ENCODE peak calls at places on chromosomes 5 and 9, in eight cellular contexts. F is mucosa of gallbladder, O is thoracic aorta, P is astrocyte of the hippocampus, J is GM12865, B is GM04504, X is activated gamma-delta T cell treated with Interleukin-2 at 50 U/mL for 16 hours, M is left lung. C is an unnamed sample.

GRCh38 chr9:78118742-78119473 is 87.3 kb upstream of the GNAQ start:
- DNase-seq in F (no peak), O (no peak), P (no peak), J (peak; percentile 66), B (peak; percentile 64), X (no peak), M (no peak), C (no peak)

GRCh38 chr5:172733179-172733973 is 37.6 kb downstream of the DUSP1 start:
- DNase-seq in F (peak; percentile 69), O (peak; percentile 85), P (peak; percentile 97), J (no peak), B (peak; percentile 100), X (no peak), M (peak; percentile 87), C (peak; percentile 53)

GRCh38 chr5:169667896-169668674 is 31.0 kb downstream of the DOCK2 start:
- DNase-seq in F (no peak), O (no peak), P (peak; percentile 65), J (no peak), B (peak; percentile 9), X (no peak), M (no peak), C (no peak)

GRCh38 chr9:89843591-89843990 is 238.8 kb downstream of the GADD45G start:
- DNase-seq in F (peak; percentile 0), O (no peak), P (no peak), J (no peak), B (no peak), X (no peak), M (no peak), C (no peak)

GRCh38 chr5:7467179-7467578 is 71.2 kb downstream of the ADCY2 start:
- DNase-seq in F (no peak), O (no peak), P (no peak), J (no peak), B (no peak), X (no peak), M (no peak), C (no peak)

GRCh38 chr5:143065185-143065584 is 295.0 kb downstream of the ARHGAP26 start:
- DNase-seq in F (no peak), O (no peak), P (no peak), J (no peak), B (no peak), X (no peak), M (no peak), C (no peak)

GRCh38 chr9:109986423-109987055 is 206.5 kb downstream of the PALM2AKAP2 start:
- DNase-seq in F (no peak), O (no peak), P (peak; percentile 81), J (no peak), B (peak; percentile 84), X (no peak), M (no peak), C (no peak)

GRCh38 chr9:131824953-131825495 is 85.1 kb upstream of the RAPGEF1 start:
- DNase-seq in F (no peak), O (no peak), P (no peak), J (no peak), B (no peak), X (no peak), M (no peak), C (no peak)

GRCh38 chr5:61290815-61291214 is 41.2 kb upstream of the ZSWIM6 start:
- DNase-seq in F (peak; percentile 78), O (no peak), P (peak; percentile 59), J (no peak), B (no peak), X (no peak), M (no peak), C (no peak)

GRCh38 chr9:2722715-2723114 is 5.4 kb downstream of the KCNV2 start:
- DNase-seq in F (no peak), O (no peak), P (peak; percentile 87), J (no peak), B (peak; percentile 56), X (no peak), M (no peak), C (peak; percentile 78)

GRCh38 chr5:137252513-137252912 is 246.6 kb downstream of the SPOCK1 start:
- DNase-seq in F (no peak), O (no peak), P (no peak), J (no peak), B (no peak), X (no peak), M (no peak), C (no peak)

GRCh38 chr5:40669606-40670005 is 10.1 kb upstream of the PTGER4 start:
- DNase-seq in F (no peak), O (no peak), P (no peak), J (no peak), B (no peak), X (no peak), M (no peak), C (no peak)